ENCODE peak calls at places on chromosomes 16 and 17, in five cellular contexts. Q, S, K, A and D are unnamed samples.

GRCh38 chr17:73390851-73391250 is 79.0 kb upstream of the CDC42EP4 start:
- DNase-seq in Q (no peak), A (no peak), K (no peak), S (no peak), D (no peak)

GRCh38 chr16:29738514-29738913 is 7.3 kb downstream of the C16orf54 start:
- DNase-seq in S (no peak), K (no peak), Q (no peak), A (no peak), D (no peak)

GRCh38 chr17:31475378-31476162 is 84.1 kb downstream of the RAB11FIP4 start:
- DNase-seq in A (no peak), K (no peak), Q (no peak), S (no peak), D (no peak)

GRCh38 chr17:6450926-6451717 is 6.9 kb downstream of the PIMREG start:
- DNase-seq in K (no peak), A (no peak), S (no peak), Q (no peak), D (no peak)

GRCh38 chr16:19963306-19963705 is 78.7 kb upstream of the GPRC5B start:
- DNase-seq in S (no peak), K (no peak), Q (no peak), A (no peak), D (no peak)

GRCh38 chr17:7888184-7888920 is at the start of gene CHD3:
- DNase-seq in A (no peak), K (peak; percentile 11), Q (peak; percentile 21), S (peak; percentile 8), D (no peak)

GRCh38 chr17:47209499-47209898 is 351 bp downstream of the MYL4 start:
- DNase-seq in K (no peak), A (no peak), Q (no peak), S (no peak), D (no peak)

GRCh38 chr16:11913425-11914079 is 2.2 kb downstream of the GSPT1 start:
- DNase-seq in K (peak; percentile 8), A (no peak), Q (peak; percentile 41), S (no peak), D (no peak)

GRCh38 chr17:57665696-57666095 is 79.4 kb downstream of the CCDC182 start:
- DNase-seq in K (no peak), S (no peak), A (peak; percentile 37), Q (no peak), D (no peak)

GRCh38 chr16:86227801-86228200 is 282.5 kb upstream of the FOXF1 start:
- DNase-seq in K (no peak), S (no peak), A (no peak), Q (peak; percentile 32), D (no peak)

GRCh38 chr17:17125136-17126084 is 80.7 kb downstream of the PLD6 start:
- DNase-seq in K (no peak), Q (no peak), A (no peak), S (no peak), D (no peak)

GRCh38 chr17:14827394-14827793 is 437.7 kb downstream of the PMP22 start:
- DNase-seq in Q (no peak), A (no peak), K (no peak), S (no peak), D (no peak)

GRCh38 chr17:70661342-70662222 is 492.2 kb downstream of the KCNJ2 start:
- DNase-seq in Q (peak; percentile 12), K (no peak), A (no peak), S (no peak), D (no peak)

GRCh38 chr16:3971261-3971660 is 90.7 kb upstream of the CREBBP start:
- DNase-seq in S (peak; percentile 89), K (no peak), Q (peak; percentile 98), A (no peak), D (no peak)

GRCh38 chr17:66676421-66676820 is 158.5 kb upstream of the CACNG5 start:
- DNase-seq in K (no peak), A (no peak), Q (no peak), S (no peak), D (peak; percentile 94)

GRCh38 chr16:2161911-2162310 is 6.3 kb downstream of the TRAF7 start:
- DNase-seq in K (no peak), S (no peak), Q (no peak), A (no peak), D (no peak)

GRCh38 chr17:208429-208828 is 27.0 kb upstream of the DOC2B start:
- DNase-seq in K (no peak), Q (no peak), A (no peak), S (no peak), D (no peak)

GRCh38 chr17:13508916-13509315 is 92.8 kb downstream of the HS3ST3A1 start:
- DNase-seq in K (no peak), S (no peak), A (no peak), Q (no peak), D (no peak)

GRCh38 chr16:80198265-80198994 is 342.4 kb upstream of the DYNLRB2 start:
- DNase-seq in A (no peak), S (no peak), Q (peak; percentile 18), K (no peak), D (no peak)

GRCh38 chr17:19372004-19372365 is 6.3 kb upstream of the MAPK7 start:
- DNase-seq in S (no peak), Q (no peak), K (no peak), A (no peak), D (no peak)

GRCh38 chr17:74748279-74748528 is 224 bp upstream of the NHERF1 start:
- DNase-seq in Q (no peak), S (no peak), K (no peak), A (no peak), D (no peak)

GRCh38 chr16:50910698-50911025 is 168.8 kb downstream of the CYLD start:
- DNase-seq in S (no peak), Q (no peak), K (no peak), A (no peak), D (no peak)

GRCh38 chr17:17491546-17491988 is 4.6 kb downstream of the RASD1 start:
- DNase-seq in Q (no peak), A (no peak), K (no peak), S (no peak), D (no peak)

GRCh38 chr16:27860091-27860490 is 203.4 kb downstream of the GSG1L start:
- DNase-seq in Q (no peak), K (no peak), S (no peak), A (no peak), D (no peak)

GRCh38 chr16:69373019-69373418 is 12.8 kb downstream of the TERF2 start:
- DNase-seq in S (no peak), A (no peak), Q (no peak), K (no peak), D (no peak)

GRCh38 chr17:40314557-40314953 is 5.6 kb downstream of the RARA start:
- DNase-seq in Q (peak; percentile 91), K (peak; percentile 53), A (peak; percentile 68), S (peak; percentile 82), D (peak; percentile 92)

GRCh38 chr16:702341-702740 is 3.3 kb downstream of the FBXL16 start:
- DNase-seq in S (no peak), A (no peak), K (no peak), Q (no peak), D (no peak)

DNA sequence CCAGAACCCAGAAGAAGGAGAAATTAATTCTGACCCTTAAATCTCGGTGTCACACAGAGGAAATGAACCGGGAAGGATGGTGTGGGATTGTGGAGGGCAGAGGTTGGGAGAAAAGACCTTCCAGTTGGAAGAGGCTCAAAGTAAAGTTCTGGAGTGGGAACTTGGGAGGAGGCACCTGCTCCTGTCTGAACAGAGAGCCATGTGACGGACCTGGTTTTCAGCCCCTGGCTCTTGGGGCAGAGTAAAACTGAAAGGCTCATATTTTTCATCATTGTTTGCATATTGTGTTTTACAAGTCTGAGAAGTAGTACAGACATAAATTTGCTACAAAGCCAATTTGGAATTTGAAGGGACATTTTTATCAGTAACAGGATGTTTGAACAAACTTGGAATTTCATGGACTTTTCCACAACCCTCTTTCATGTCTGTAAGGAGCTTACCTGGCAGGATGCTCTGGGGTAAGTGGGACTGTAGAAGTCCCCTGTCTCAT is 24.4 kb upstream of the SEC14L1 start:
- DNase-seq in K (no peak), S (no peak), Q (no peak), A (no peak), D (no peak)
- H3K27ac ChIP-seq in K (no peak overlapping the region), S (no peak overlapping the region), Q (no peak overlapping the region), A (no peak overlapping the region), D (no peak overlapping the region)

GRCh38 chr16:66924527-66925321 is 611 bp downstream of the RRAD start:
- DNase-seq in A (peak; percentile 51), K (no peak), Q (no peak), S (no peak), D (no peak)
- TF ChIP-seq CTCF in A (peak; percentile 35), K (no peak), Q (peak; percentile 37), S (no peak), D (peak; percentile 50)

GRCh38 chr17:9676084-9676483 is 30.8 kb downstream of the USP43 start:
- DNase-seq in S (no peak), Q (no peak), K (no peak), A (no peak), D (no peak)
- H3K27ac ChIP-seq in S (no peak overlapping the region), Q (no peak overlapping the region), K (no peak overlapping the region), A (no peak overlapping the region), D (peak overlapping the region; percentile 66)

GRCh38 chr17:82060614-82061013 is 5.0 kb downstream of the DUS1L start:
- DNase-seq in S (no peak), K (no peak), A (no peak), Q (no peak), D (no peak)

GRCh38 chr17:82063424-82064415 is 1.9 kb downstream of the DUS1L start:
- DNase-seq in Q (no peak), S (no peak), K (no peak), A (no peak), D (no peak)

GRCh38 chr17:82062984-82063368 is 2.6 kb downstream of the DUS1L start:
- DNase-seq in A (no peak), K (no peak), Q (no peak), S (no peak), D (no peak)

GRCh38 chr17:82061047-82061925 is 4.3 kb downstream of the DUS1L start:
- DNase-seq in K (no peak), S (no peak), A (no peak), Q (no peak), D (no peak)

GRCh38 chr17:82062076-82062983 is 3.3 kb downstream of the DUS1L start:
- DNase-seq in A (no peak), Q (no peak), S (no peak), K (no peak), D (no peak)
- TF ChIP-seq CTCF in A (no peak), Q (no peak), S (peak; percentile 15), K (no peak), D (no peak)

GRCh38 chr17:2865228-2865627 is 69.0 kb downstream of the RAP1GAP2 start:
- DNase-seq in Q (no peak), A (no peak), S (no peak), K (no peak), D (no peak)
- H3K27ac ChIP-seq in Q (no peak overlapping the region), A (no peak overlapping the region), S (no peak overlapping the region), K (no peak overlapping the region), D (no peak overlapping the region)

GRCh38 chr16:73299349-73299748 is 251.4 kb upstream of the ZFHX3 start:
- DNase-seq in A (no peak), S (no peak), Q (no peak), K (no peak), D (no peak)
- TF ChIP-seq CTCF in A (no peak), S (no peak), Q (no peak), K (no peak), D (no peak)

GRCh38 chr16:30775131-30775380 is 11.9 kb downstream of the ZNF629 start:
- DNase-seq in K (no peak), S (no peak), A (no peak), Q (no peak), D (no peak)
- H3K27ac ChIP-seq in K (no peak overlapping the region), S (no peak overlapping the region), A (no peak overlapping the region), Q (peak overlapping the region; percentile 44), D (peak overlapping the region; percentile 95)